ENCODE peak calls at places on chromosome 22, in six cellular contexts. W, A, Z, C, F and E are unnamed samples.

GRCh38 chr22:46390652-46391301 is 55.3 kb downstream of the TRMU start:
- DNase-seq in C (no peak), A (peak), Z (no peak), F (peak), W (no peak), E (no peak)

GRCh38 chr22:47059701-47060161 is 297.3 kb downstream of the TBC1D22A start:
- DNase-seq in F (no peak), C (no peak), W (no peak), A (peak), Z (no peak), E (no peak)

GRCh38 chr22:29886601-29887000 is 3.6 kb downstream of the MTMR3 start:
- DNase-seq in Z (no peak), A (no peak), F (no peak), C (no peak), W (no peak), E (no peak)

GRCh38 chr22:29524440-29525191 is 28.9 kb downstream of the THOC5 start:
- DNase-seq in C (peak), Z (peak), W (peak), F (peak), A (peak), E (peak)

GRCh38 chr22:43094085-43094484 is 4.9 kb upstream of the TTLL1 start:
- DNase-seq in W (peak), C (no peak), F (peak), A (no peak), Z (no peak), E (no peak)

GRCh38 chr22:23204541-23205157 is 24.3 kb downstream of the BCR start:
- DNase-seq in C (no peak), A (no peak), F (no peak), W (no peak), Z (no peak), E (no peak)

GRCh38 chr22:32591620-32592019 is 117.0 kb downstream of the FBXO7 start:
- DNase-seq in A (peak), W (no peak), C (no peak), Z (no peak), F (no peak), E (no peak)

GRCh38 chr22:49251371-49251770 is 576.3 kb downstream of the BRD1 start:
- DNase-seq in F (no peak), A (no peak), W (peak), C (no peak), Z (no peak), E (no peak)

GRCh38 chr22:46106279-46107022 is 43.9 kb upstream of the PPARA start:
- DNase-seq in W (no peak), C (no peak), F (no peak), A (no peak), Z (no peak), E (no peak)

GRCh38 chr22:35102663-35103062 is 36.7 kb downstream of the ISX start:
- DNase-seq in F (peak), C (no peak), A (peak), W (peak), Z (no peak), E (no peak)

GRCh38 chr22:23113067-23113846 is 28.5 kb downstream of the RSPH14 start:
- DNase-seq in A (peak), Z (no peak), C (no peak), W (no peak), F (no peak), E (no peak)

GRCh38 chr22:44941176-44941575 is 68.6 kb downstream of the PHF21B start:
- DNase-seq in W (peak), C (no peak), A (no peak), F (no peak), Z (no peak), E (no peak)

GRCh38 chr22:24099661-24100060 is 81.6 kb upstream of the SUSD2 start:
- DNase-seq in A (no peak), W (no peak), Z (no peak), C (no peak), F (no peak), E (no peak)

GRCh38 chr22:45616432-45616831 is 55.2 kb upstream of the ATXN10 start:
- DNase-seq in A (no peak), Z (no peak), F (no peak), W (no peak), C (no peak), E (no peak)

GRCh38 chr22:45503816-45504702 is 1.4 kb downstream of the FBLN1 start:
- DNase-seq in C (peak), F (no peak), A (peak), Z (no peak), W (peak), E (peak)

GRCh38 chr22:44091751-44092150 is 67.6 kb downstream of the PARVB start:
- DNase-seq in C (no peak), A (no peak), F (no peak), Z (no peak), W (no peak), E (no peak)

GRCh38 chr22:38946771-38947170 is 10.6 kb upstream of the APOBEC3A start:
- DNase-seq in A (no peak), C (no peak), W (peak), F (no peak), Z (peak), E (no peak)

GRCh38 chr22:47633111-47633510 is 870.7 kb downstream of the TBC1D22A start:
- DNase-seq in W (no peak), A (no peak), C (no peak), F (no peak), Z (no peak), E (no peak)

GRCh38 chr22:29617922-29618629 is 14.6 kb downstream of the NF2 start:
- DNase-seq in C (no peak), Z (no peak), F (peak), W (no peak), A (peak), E (peak)

GRCh38 chr22:35882226-35883027 is 146.2 kb downstream of the RBFOX2 start:
- DNase-seq in Z (no peak), F (no peak), C (no peak), A (peak), W (no peak), E (no peak)

GRCh38 chr22:42101186-42101585 is 10.6 kb upstream of the NDUFA6 start:
- DNase-seq in Z (no peak), C (no peak), W (no peak), F (no peak), A (peak), E (no peak)

GRCh38 chr22:47606426-47606825 is 844.0 kb downstream of the TBC1D22A start:
- DNase-seq in Z (no peak), A (no peak), C (no peak), F (no peak), W (no peak), E (no peak)

GRCh38 chr22:45101828-45102227 is 61.9 kb upstream of the NUP50 start:
- DNase-seq in F (peak), A (peak), C (peak), W (peak), Z (peak), E (peak)

GRCh38 chr22:19619144-19620009 is 94.9 kb upstream of the SEPTIN5 start:
- DNase-seq in C (no peak), W (no peak), Z (no peak), A (no peak), F (no peak), E (no peak)

GRCh38 chr22:40276877-40277823 is 69.2 kb upstream of the ADSL start:
- DNase-seq in W (no peak), A (peak), Z (no peak), F (no peak), C (no peak), E (no peak)